ENCODE peak calls at places on chromosomes 11 and 22, in six cellular contexts. O is heart right ventricle; K is HL-60; Y is A549; J is HCT116; M is CD8-positive, alpha-beta T cell. L is an unnamed sample.

GRCh38 chr11:65503606-65503922 is 4.7 kb downstream of the MALAT1 start:
- DNase-seq in O (no peak), K (no peak), Y (no peak), J (no peak), M (no peak), L (no peak)

GRCh38 chr11:92376146-92376599 is 151.6 kb downstream of the FAT3 start:
- DNase-seq in O (no peak), K (no peak), Y (peak; percentile 45), J (no peak), M (no peak), L (no peak)

GRCh38 chr22:27990879-27991278 is 71.8 kb upstream of the PITPNB start:
- DNase-seq in O (peak; percentile 79), K (peak; percentile 58), Y (peak; percentile 16), J (peak; percentile 32), M (no peak), L (no peak)

GRCh38 chr11:68010058-68011041 is at the start of gene ALDH3B1:
- DNase-seq in O (peak; percentile 90), K (peak; percentile 99), Y (peak; percentile 97), J (peak; percentile 60), M (no peak), L (peak; percentile 64)

GRCh38 chr22:26436903-26437515 is 7.9 kb downstream of the ASPHD2 start:
- DNase-seq in O (no peak), K (no peak), Y (no peak), J (no peak), M (no peak), L (no peak)

GRCh38 chr11:864928-865327 is 22.3 kb downstream of the TSPAN4 start:
- DNase-seq in O (no peak), K (no peak), Y (no peak), J (no peak), M (no peak), L (no peak)

GRCh38 chr11:104668797-104669463 is 229.3 kb downstream of the CASP12 start:
- DNase-seq in O (no peak), K (peak; percentile 35), Y (peak; percentile 47), J (peak; percentile 39), M (no peak), L (no peak)

GRCh38 chr22:50445071-50445879 is 29.6 kb downstream of the SBF1 start:
- DNase-seq in O (peak; percentile 16), K (no peak), Y (no peak), J (no peak), M (peak; percentile 32), L (no peak)

GRCh38 chr11:19679952-19680823 is 32.4 kb upstream of the NAV2 start:
- DNase-seq in O (peak; percentile 74), K (no peak), Y (peak; percentile 87), J (peak; percentile 75), M (no peak), L (peak; percentile 26)

GRCh38 chr11:111361082-111361801 is 17.8 kb downstream of the POU2AF1 start:
- DNase-seq in O (no peak), K (no peak), Y (no peak), J (no peak), M (no peak), L (no peak)

GRCh38 chr11:95790933-95791247 is 592 bp downstream of the CEP57 start:
- DNase-seq in O (peak; percentile 43), K (peak; percentile 68), Y (peak; percentile 56), J (peak; percentile 28), M (peak; percentile 31), L (peak; percentile 17)

GRCh38 chr22:29197096-29197495 is 8.6 kb upstream of the EMID1 start:
- DNase-seq in O (no peak), K (no peak), Y (no peak), J (no peak), M (no peak), L (no peak)

GRCh38 chr11:93972790-93973189 is 48.4 kb upstream of the HEPHL1 start:
- DNase-seq in O (no peak), K (no peak), Y (no peak), J (no peak), M (no peak), L (no peak)

GRCh38 chr11:118168751-118169150 is 7.7 kb downstream of the SCN2B start:
- DNase-seq in O (no peak), K (no peak), Y (no peak), J (no peak), M (no peak), L (no peak)

GRCh38 chr11:62850911-62851806 is 11.8 kb upstream of the WDR74 start:
- DNase-seq in O (no peak), K (peak; percentile 52), Y (peak; percentile 51), J (peak; percentile 47), M (no peak), L (no peak)

GRCh38 chr11:118791015-118791960 is at the start of gene DDX6:
- DNase-seq in O (peak; percentile 93), K (peak; percentile 92), Y (peak; percentile 81), J (peak; percentile 45), M (peak; percentile 88), L (peak; percentile 91)

GRCh38 chr11:69465236-69466000 is 16.0 kb upstream of the LINC01488 start:
- DNase-seq in O (no peak), K (no peak), Y (no peak), J (no peak), M (no peak), L (no peak)

GRCh38 chr11:122355968-122356367 is 240.0 kb upstream of the BLID start:
- DNase-seq in O (no peak), K (no peak), Y (no peak), J (no peak), M (no peak), L (no peak)

GRCh38 chr22:20728523-20729190 is 45.3 kb upstream of the SERPIND1 start:
- DNase-seq in O (no peak), K (no peak), Y (no peak), J (no peak), M (no peak), L (no peak)

GRCh38 chr22:29336751-29337490 is 21.4 kb upstream of the RASL10A start:
- DNase-seq in O (no peak), K (no peak), Y (no peak), J (no peak), M (no peak), L (no peak)

GRCh38 chr22:20247010-20247505 is 21.1 kb downstream of the RTN4R start:
- DNase-seq in O (no peak), K (no peak), Y (no peak), J (no peak), M (no peak), L (no peak)

GRCh38 chr11:86438685-86439084 is 64.0 kb downstream of the CCDC81 start:
- DNase-seq in O (no peak), K (no peak), Y (peak; percentile 13), J (no peak), M (no peak), L (no peak)

GRCh38 chr11:123386746-123387510 is 43.1 kb upstream of the GRAMD1B start:
- DNase-seq in O (no peak), K (no peak), Y (no peak), J (no peak), M (no peak), L (no peak)

GRCh38 chr11:94956963-94957362 is 16.4 kb downstream of the CWC15 start:
- DNase-seq in O (no peak), K (no peak), Y (no peak), J (no peak), M (no peak), L (no peak)

DNA sequence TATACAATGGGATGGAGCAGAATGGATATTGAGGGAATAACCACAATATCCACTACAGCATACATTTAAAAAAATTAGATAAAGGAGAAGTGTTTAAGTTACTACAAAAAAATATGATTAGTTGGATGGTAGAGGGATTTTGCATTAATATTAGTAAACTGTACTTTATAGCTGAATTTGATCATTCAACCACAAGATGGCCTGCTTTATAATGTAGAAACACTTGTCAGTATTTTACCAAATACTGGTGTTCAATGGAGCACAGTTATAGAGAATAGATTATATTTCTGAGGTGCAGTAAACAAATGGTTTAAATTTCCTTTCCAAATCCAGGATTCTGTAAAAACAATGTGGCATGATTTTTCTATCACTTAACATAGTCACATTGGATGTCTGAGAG is 818.8 kb upstream of the CHORDC1 start:
- DNase-seq in O (no peak), K (no peak), Y (no peak), J (no peak), M (no peak), L (no peak)
- TF ChIP-seq CTCF in O (peak; percentile 10), K (no peak), Y (peak; percentile 26), J (no peak), M (no peak), L (no peak)

DNA sequence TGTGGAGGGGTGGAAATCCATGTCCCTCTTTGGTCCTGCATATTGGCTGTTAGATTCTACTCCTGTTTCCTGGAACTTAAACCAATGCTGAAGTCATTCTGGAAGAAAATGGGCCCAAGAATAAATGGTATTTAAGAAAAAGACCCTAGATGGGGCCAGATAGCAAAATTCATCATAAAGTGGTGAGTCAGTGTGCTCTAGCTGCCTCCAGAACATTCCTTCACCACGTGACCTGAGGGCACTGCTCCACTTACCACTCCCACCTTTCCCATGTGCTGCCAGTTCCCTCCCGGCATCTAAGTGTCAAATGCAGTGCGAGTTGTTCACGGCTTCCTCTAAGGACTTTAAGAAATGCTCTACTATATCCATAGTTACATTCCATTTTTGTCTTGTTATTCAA is 30.9 kb upstream of the NAP1L4 start:
- DNase-seq in O (no peak), K (no peak), Y (no peak), J (no peak), M (no peak), L (no peak)
- TF ChIP-seq CTCF in O (no peak), K (no peak), Y (no peak), J (no peak), M (no peak), L (no peak)

GRCh38 chr11:77400775-77401469 is 73.0 kb downstream of the PAK1 start:
- DNase-seq in O (no peak), K (no peak), Y (no peak), J (no peak), M (no peak), L (no peak)
- TF ChIP-seq CTCF in O (no peak), K (no peak), Y (no peak), J (no peak), M (no peak), L (no peak)

GRCh38 chr22:31490496-31490925 is 869 bp upstream of the EIF4ENIF1 start:
- DNase-seq in O (peak; percentile 20), K (peak; percentile 96), Y (peak; percentile 58), J (peak; percentile 22), M (peak; percentile 29), L (peak; percentile 94)
- TF ChIP-seq CTCF in O (no peak), K (no peak), Y (no peak), J (no peak), M (peak; percentile 34), L (no peak)

GRCh38 chr11:72643547-72643946 is 30.7 kb downstream of the PDE2A start:
- DNase-seq in O (no peak), K (no peak), Y (peak; percentile 60), J (peak; percentile 31), M (no peak), L (no peak)
- TF ChIP-seq CTCF in O (no peak), K (no peak), Y (no peak), J (no peak), M (no peak), L (no peak)

GRCh38 chr11:14892036-14892556 is at the start of gene CYP2R1:
- DNase-seq in O (peak; percentile 94), K (peak; percentile 98), Y (peak; percentile 99), J (peak; percentile 97), M (peak; percentile 85), L (peak; percentile 89)
- TF ChIP-seq CTCF in O (no peak), K (no peak), Y (no peak), J (no peak), M (no peak), L (no peak)